ENCODE peak calls at places on chromosomes 1 and 21, in seven cellular contexts. P, E, H, D, U, X and V are unnamed samples.

GRCh38 chr1:38083541-38083940 is 36.9 kb upstream of the POU3F1 start:
- DNase-seq in P (no peak), E (no peak), H (no peak), D (no peak), U (no peak), X (no peak), V (no peak)

GRCh38 chr1:156070523-156070922 is 9.6 kb downstream of the RAB25 start:
- DNase-seq in P (no peak), E (no peak), H (no peak), D (no peak), U (no peak), X (no peak), V (no peak)

GRCh38 chr1:22721122-22721873 is 10.7 kb downstream of the EPHB2 start:
- DNase-seq in P (no peak), E (no peak), H (no peak), D (no peak), U (no peak), X (no peak), V (no peak)

GRCh38 chr1:55262822-55263221 is 47.7 kb upstream of the USP24 start:
- DNase-seq in P (no peak), E (no peak), H (no peak), D (peak; percentile 56), U (no peak), X (no peak), V (peak; percentile 92)

GRCh38 chr1:174413632-174414031 is 34.1 kb upstream of the GPR52 start:
- DNase-seq in P (peak; percentile 40), E (peak; percentile 25), H (peak; percentile 11), D (no peak), U (peak; percentile 12), X (no peak), V (no peak)

GRCh38 chr1:117162806-117163205 is 41.3 kb upstream of the TRIM45 start:
- DNase-seq in P (no peak), E (no peak), H (no peak), D (no peak), U (peak; percentile 32), X (no peak), V (peak; percentile 59)

GRCh38 chr21:39685236-39685635 is 59.7 kb upstream of the IGSF5 start:
- DNase-seq in P (no peak), E (no peak), H (no peak), D (no peak), U (no peak), X (no peak), V (no peak)

GRCh38 chr1:31228986-31229385 is 10.7 kb downstream of the NKAIN1 start:
- DNase-seq in P (no peak), E (no peak), H (no peak), D (no peak), U (no peak), X (no peak), V (no peak)

GRCh38 chr1:29973406-29973805 is 737.1 kb downstream of the PTPRU start:
- DNase-seq in P (peak; percentile 90), E (peak; percentile 39), H (no peak), D (no peak), U (no peak), X (peak; percentile 39), V (no peak)

GRCh38 chr1:91585982-91586381 is 85.3 kb downstream of the CDC7 start:
- DNase-seq in P (no peak), E (no peak), H (no peak), D (no peak), U (no peak), X (no peak), V (no peak)

GRCh38 chr1:152348447-152348846 is 11.4 kb downstream of the FLG2 start:
- DNase-seq in P (no peak), E (no peak), H (no peak), D (no peak), U (no peak), X (no peak), V (no peak)

GRCh38 chr1:117795190-117795589 is 134.2 kb downstream of the GDAP2 start:
- DNase-seq in P (peak; percentile 11), E (no peak), H (no peak), D (peak; percentile 94), U (peak; percentile 38), X (no peak), V (no peak)

GRCh38 chr1:209389258-209389657 is 194.3 kb upstream of the CAMK1G start:
- DNase-seq in P (peak; percentile 60), E (no peak), H (no peak), D (peak; percentile 94), U (peak; percentile 72), X (no peak), V (peak; percentile 79)

GRCh38 chr1:247047260-247047659 is 31.4 kb downstream of the ZNF670 start:
- DNase-seq in P (peak; percentile 22), E (no peak), H (no peak), D (no peak), U (no peak), X (no peak), V (no peak)

GRCh38 chr1:179817789-179818188 is 59.8 kb downstream of the TOR1AIP2 start:
- DNase-seq in P (no peak), E (no peak), H (no peak), D (peak; percentile 53), U (peak; percentile 25), X (no peak), V (peak; percentile 97)

GRCh38 chr1:178768423-178768822 is 43.4 kb downstream of the RALGPS2 start:
- DNase-seq in P (peak; percentile 66), E (peak; percentile 35), H (peak; percentile 5), D (no peak), U (peak; percentile 20), X (peak; percentile 50), V (peak; percentile 73)

GRCh38 chr1:244660595-244660994 is 7.7 kb downstream of the DESI2 start:
- DNase-seq in P (no peak), E (no peak), H (no peak), D (no peak), U (no peak), X (no peak), V (no peak)

GRCh38 chr1:193408782-193409293 is 222.4 kb upstream of the B3GALT2 start:
- DNase-seq in P (peak; percentile 74), E (no peak), H (no peak), D (peak; percentile 75), U (peak; percentile 90), X (no peak), V (peak; percentile 92)

GRCh38 chr1:157043685-157044084 is 1.9 kb downstream of the ARHGEF11 start:
- DNase-seq in P (no peak), E (no peak), H (no peak), D (no peak), U (no peak), X (no peak), V (no peak)

GRCh38 chr1:183185941-183186490 is at the start of gene LAMC2:
- DNase-seq in P (peak; percentile 95), E (peak; percentile 86), H (no peak), D (peak; percentile 52), U (peak; percentile 42), X (peak; percentile 85), V (peak; percentile 93)

GRCh38 chr1:201610806-201611205 is 71.9 kb downstream of the NAV1 start:
- DNase-seq in P (no peak), E (no peak), H (no peak), D (no peak), U (no peak), X (no peak), V (no peak)

DNA sequence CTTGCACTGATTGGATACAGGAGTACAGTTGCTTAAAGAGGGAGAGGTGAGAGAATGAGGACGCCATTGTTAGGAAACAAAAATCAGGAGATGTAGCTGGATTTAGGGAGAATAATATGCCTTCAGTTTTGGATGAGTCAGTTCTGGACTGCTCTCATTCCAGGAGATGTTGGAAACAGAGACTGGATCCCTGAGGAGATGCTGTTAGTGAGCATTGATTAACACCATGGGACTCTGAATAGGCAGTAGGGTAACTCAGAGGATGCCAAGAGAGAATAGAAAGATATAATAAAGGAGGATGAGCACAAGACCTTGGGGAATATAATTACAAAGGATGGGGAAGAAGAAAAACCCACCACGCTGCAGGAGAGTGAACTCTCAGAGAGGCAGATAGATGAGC is 10.3 kb downstream of the KCNJ15 start:
- DNase-seq in P (no peak), E (no peak), H (no peak), D (no peak), U (no peak), X (no peak), V (no peak)
- H3K23ac ChIP-seq in P (no peak overlapping the region), E (no peak overlapping the region), H (no peak overlapping the region), D (peak overlapping the region; percentile 31), U (no peak overlapping the region), X (no peak overlapping the region), V (no peak overlapping the region)

GRCh38 chr1:222734740-222735139 is 2.3 kb upstream of the FAM177B start:
- DNase-seq in P (no peak), E (no peak), H (no peak), D (no peak), U (no peak), X (no peak), V (no peak)
- H3K23ac ChIP-seq in P (no peak overlapping the region), E (no peak overlapping the region), H (no peak overlapping the region), D (no peak overlapping the region), U (no peak overlapping the region), X (no peak overlapping the region), V (no peak overlapping the region)

GRCh38 chr21:36349315-36349714 is 29.3 kb downstream of the MORC3 start:
- DNase-seq in P (no peak), E (no peak), H (no peak), D (no peak), U (no peak), X (no peak), V (no peak)

GRCh38 chr21:36350282-36350910 is 30.4 kb downstream of the MORC3 start:
- DNase-seq in P (peak; percentile 24), E (no peak), H (no peak), D (peak; percentile 81), U (peak; percentile 57), X (no peak), V (peak; percentile 56)

GRCh38 chr21:36347962-36348328 is 27.9 kb downstream of the MORC3 start:
- DNase-seq in P (no peak), E (no peak), H (no peak), D (peak; percentile 58), U (no peak), X (no peak), V (no peak)

GRCh38 chr21:36344931-36345330 is 24.9 kb downstream of the MORC3 start:
- DNase-seq in P (no peak), E (no peak), H (no peak), D (no peak), U (no peak), X (no peak), V (no peak)

DNA sequence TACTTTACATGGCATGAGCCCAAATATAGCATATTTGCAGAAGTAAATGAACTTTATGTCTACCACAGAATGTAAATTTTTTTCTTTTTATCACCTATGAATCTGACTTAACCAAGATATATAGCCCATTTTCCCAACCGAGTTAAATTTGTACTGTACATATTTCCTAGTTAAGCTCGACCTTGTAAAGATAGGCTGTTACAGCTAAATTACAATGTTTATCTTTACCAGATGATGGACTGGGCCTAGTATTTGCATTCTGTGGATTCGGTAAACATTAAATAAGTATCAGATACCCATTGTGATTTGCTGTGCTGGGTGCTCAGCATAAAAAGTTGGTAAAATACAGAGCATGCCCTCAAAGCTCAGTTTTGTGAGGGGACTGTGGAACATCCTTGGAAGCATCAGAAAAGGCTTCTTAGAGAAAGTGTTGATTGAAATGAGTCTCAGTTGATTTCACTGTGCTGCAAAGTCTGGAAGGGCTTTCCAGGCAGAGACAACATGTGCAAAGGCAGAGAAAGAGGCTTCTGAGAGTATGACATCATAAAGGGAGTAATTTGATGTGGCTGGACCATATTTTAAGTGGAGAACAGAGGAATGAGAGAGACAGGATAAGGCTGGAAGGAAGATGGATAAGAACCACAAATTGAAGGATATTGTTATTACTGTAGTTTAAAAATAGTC is 27.4 kb downstream of the MORC3 start:
- DNase-seq in P (no peak), E (no peak), H (no peak), D (peak; percentile 55), U (no peak), X (no peak), V (no peak)
- H3K23ac ChIP-seq in P (no peak overlapping the region), E (no peak overlapping the region), H (no peak overlapping the region), D (peak overlapping the region; percentile 12), U (no peak overlapping the region), X (no peak overlapping the region), V (no peak overlapping the region)

GRCh38 chr1:197392541-197392940 is 124.5 kb downstream of the CRB1 start:
- DNase-seq in P (no peak), E (no peak), H (no peak), D (no peak), U (no peak), X (no peak), V (no peak)
- H3K23ac ChIP-seq in P (no peak overlapping the region), E (no peak overlapping the region), H (no peak overlapping the region), D (no peak overlapping the region), U (no peak overlapping the region), X (no peak overlapping the region), V (no peak overlapping the region)